ENCODE peak calls at places on chromosomes 2 and 18, in seven cellular contexts. Y is M059J; M is coronary artery; U is activated CD4-positive, alpha-beta T cell treated with anti-CD3 and anti-CD28 coated beads for 48 hours; W is aorta; N is Jurkat, Clone E6-1; I is CD4-positive, alpha-beta memory T cell. V is an unnamed sample.

GRCh38 chr2:224202466-224202865 is 163.4 kb upstream of the SERPINE2 start:
- DNase-seq in N (no peak), Y (no peak), W (no peak), I (no peak), U (no peak), M (no peak), V (no peak)

GRCh38 chr2:64601785-64602391 is 51.8 kb downstream of the SERTAD2 start:
- DNase-seq in N (no peak), M (no peak), W (no peak), Y (no peak), U (no peak), I (no peak), V (no peak)

GRCh38 chr2:184579226-184579625 is 19.1 kb upstream of the ZNF804A start:
- DNase-seq in N (no peak), W (no peak), I (no peak), U (no peak), Y (no peak), M (no peak), V (no peak)

GRCh38 chr2:237486819-237487448 is at the start of gene MLPH:
- DNase-seq in I (no peak), U (no peak), W (peak; percentile 74), M (peak; percentile 49), N (no peak), Y (peak; percentile 73), V (peak; percentile 60)

GRCh38 chr2:705971-706511 is 28.8 kb upstream of the TMEM18 start:
- DNase-seq in W (no peak), N (no peak), U (peak; percentile 30), Y (no peak), M (no peak), I (no peak), V (no peak)

GRCh38 chr2:75465317-75465998 is 95.3 kb downstream of the EVA1A start:
- DNase-seq in U (no peak), Y (peak; percentile 64), N (no peak), M (no peak), W (no peak), I (no peak), V (peak; percentile 49)

GRCh38 chr2:241867776-241868420 is 1.6 kb upstream of the RTP5 start:
- DNase-seq in M (no peak), U (peak; percentile 73), W (no peak), I (peak; percentile 47), Y (no peak), N (peak; percentile 88), V (no peak)

GRCh38 chr18:74652392-74652988 is 54.8 kb downstream of the ZNF407 start:
- DNase-seq in N (peak; percentile 41), Y (peak; percentile 40), M (no peak), W (no peak), I (peak; percentile 34), U (no peak), V (peak; percentile 7)

GRCh38 chr2:128513416-128514283 is 195.0 kb upstream of the HS6ST1 start:
- DNase-seq in I (no peak), W (peak; percentile 51), N (no peak), Y (no peak), M (no peak), U (no peak), V (no peak)

GRCh38 chr18:45518770-45519169 is 96.5 kb upstream of the SLC14A2 start:
- DNase-seq in W (no peak), U (no peak), N (no peak), I (no peak), M (no peak), Y (peak; percentile 10), V (no peak)

GRCh38 chr2:147937744-147938349 is 82.7 kb downstream of the ORC4 start:
- DNase-seq in U (no peak), N (peak; percentile 16), W (no peak), I (peak; percentile 31), Y (peak; percentile 20), M (no peak), V (peak; percentile 22)

GRCh38 chr2:218093879-218094278 is 24.8 kb downstream of the RUFY4 start:
- DNase-seq in W (no peak), Y (no peak), M (no peak), U (no peak), I (no peak), N (no peak), V (no peak)

GRCh38 chr18:37537868-37538525 is 27.6 kb downstream of the CELF4 start:
- DNase-seq in I (no peak), Y (peak; percentile 41), M (no peak), U (peak; percentile 74), N (no peak), W (peak; percentile 92), V (peak; percentile 31)

GRCh38 chr2:47264183-47264582 is 109.1 kb upstream of the STPG4 start:
- DNase-seq in N (no peak), M (no peak), U (no peak), Y (no peak), W (no peak), I (no peak), V (no peak)

GRCh38 chr2:235639387-235639786 is 145.5 kb downstream of the AGAP1 start:
- DNase-seq in I (no peak), M (peak; percentile 85), U (no peak), N (no peak), Y (peak; percentile 42), W (peak; percentile 88), V (peak; percentile 29)

GRCh38 chr18:36440614-36441013 is 143.1 kb downstream of the FHOD3 start:
- DNase-seq in Y (peak; percentile 74), I (no peak), M (no peak), W (no peak), N (no peak), U (no peak), V (peak; percentile 54)

GRCh38 chr2:241312082-241312481 is 3.4 kb downstream of the HDLBP start:
- DNase-seq in U (no peak), N (no peak), Y (no peak), I (no peak), M (no peak), W (no peak), V (no peak)

GRCh38 chr2:75896779-75897366 is 186.2 kb upstream of the GCFC2 start:
- DNase-seq in N (peak; percentile 46), W (no peak), U (peak; percentile 8), M (no peak), Y (peak; percentile 16), I (no peak), V (peak; percentile 18)